ENCODE peak calls at places on chromosome X, in five cellular contexts. One of them, this sample, is unnamed.

GRCh38 chrX:24153796-24154189 is 4.3 kb downstream of the ZFX start:
- DNase-seq in adrenal gland: no peak
- DNase-seq in hepatocyte: no peak
- DNase-seq in right atrium auricular region: no peak
- DNase-seq in right lobe of liver: no peak
- DNase-seq in this sample: no peak

GRCh38 chrX:120269379-120270035 is 18.9 kb downstream of the ZBTB33 start:
- DNase-seq in adrenal gland: no peak
- DNase-seq in hepatocyte: no peak
- DNase-seq in right atrium auricular region: no peak
- DNase-seq in right lobe of liver: no peak
- DNase-seq in this sample: peak

GRCh38 chrX:37993857-37994619 is 12.3 kb upstream of the SYTL5 start:
- DNase-seq in adrenal gland: no peak
- DNase-seq in hepatocyte: peak
- DNase-seq in right atrium auricular region: no peak
- DNase-seq in right lobe of liver: no peak
- DNase-seq in this sample: no peak

GRCh38 chrX:30971761-30972603 is 82.9 kb upstream of the TAB3 start:
- DNase-seq in adrenal gland: peak
- DNase-seq in hepatocyte: peak
- DNase-seq in right atrium auricular region: no peak
- DNase-seq in right lobe of liver: no peak
- DNase-seq in this sample: peak

GRCh38 chrX:11341274-11342256 is 48.4 kb downstream of the AMELX start:
- DNase-seq in adrenal gland: peak
- DNase-seq in hepatocyte: peak
- DNase-seq in right atrium auricular region: peak
- DNase-seq in right lobe of liver: peak
- DNase-seq in this sample: peak

GRCh38 chrX:44344687-44345086 is 1.2 kb upstream of the EFHC2 start:
- DNase-seq in adrenal gland: no peak
- DNase-seq in hepatocyte: no peak
- DNase-seq in right atrium auricular region: no peak
- DNase-seq in right lobe of liver: no peak
- DNase-seq in this sample: no peak

GRCh38 chrX:136457303-136457917 is 30.3 kb upstream of the BRS3 start:
- DNase-seq in adrenal gland: no peak
- DNase-seq in hepatocyte: no peak
- DNase-seq in right atrium auricular region: no peak
- DNase-seq in right lobe of liver: no peak
- DNase-seq in this sample: no peak

GRCh38 chrX:71053217-71053621 is 14.9 kb downstream of the SNX12 start:
- DNase-seq in adrenal gland: no peak
- DNase-seq in hepatocyte: peak
- DNase-seq in right atrium auricular region: no peak
- DNase-seq in right lobe of liver: no peak
- DNase-seq in this sample: no peak

GRCh38 chrX:69231903-69232302 is 66.7 kb upstream of the PJA1 start:
- DNase-seq in adrenal gland: no peak
- DNase-seq in hepatocyte: no peak
- DNase-seq in right atrium auricular region: no peak
- DNase-seq in right lobe of liver: no peak
- DNase-seq in this sample: no peak

GRCh38 chrX:153598541-153599191 is at the start of gene CCNQ:
- DNase-seq in adrenal gland: no peak
- DNase-seq in hepatocyte: peak
- DNase-seq in right atrium auricular region: no peak
- DNase-seq in right lobe of liver: peak
- DNase-seq in this sample: peak

GRCh38 chrX:148609766-148610698 is 109.6 kb downstream of the AFF2 start:
- DNase-seq in adrenal gland: no peak
- DNase-seq in hepatocyte: peak
- DNase-seq in right atrium auricular region: no peak
- DNase-seq in right lobe of liver: no peak
- DNase-seq in this sample: no peak

GRCh38 chrX:7139202-7140081 is 8.1 kb upstream of the STS start:
- DNase-seq in adrenal gland: no peak
- DNase-seq in hepatocyte: no peak
- DNase-seq in right atrium auricular region: no peak
- DNase-seq in right lobe of liver: no peak
- DNase-seq in this sample: peak

GRCh38 chrX:19740744-19741143 is 146.7 kb downstream of the SH3KBP1 start:
- DNase-seq in adrenal gland: no peak
- DNase-seq in hepatocyte: peak
- DNase-seq in right atrium auricular region: no peak
- DNase-seq in right lobe of liver: no peak
- DNase-seq in this sample: no peak

GRCh38 chrX:10010686-10011085 is 43.5 kb downstream of the CLDN34 start:
- DNase-seq in adrenal gland: no peak
- DNase-seq in hepatocyte: no peak
- DNase-seq in right atrium auricular region: no peak
- DNase-seq in right lobe of liver: no peak
- DNase-seq in this sample: no peak

GRCh38 chrX:102339312-102340298 is 92.6 kb downstream of the NXF2 start:
- DNase-seq in adrenal gland: no peak
- DNase-seq in hepatocyte: no peak
- DNase-seq in right atrium auricular region: no peak
- DNase-seq in right lobe of liver: no peak
- DNase-seq in this sample: no peak

GRCh38 chrX:108001218-108001814 is 19.1 kb upstream of the TEX13B start:
- DNase-seq in adrenal gland: no peak
- DNase-seq in hepatocyte: peak
- DNase-seq in right atrium auricular region: no peak
- DNase-seq in right lobe of liver: no peak
- DNase-seq in this sample: no peak

GRCh38 chrX:133594156-133594555 is 178.9 kb upstream of the GPC4 start:
- DNase-seq in adrenal gland: no peak
- DNase-seq in hepatocyte: no peak
- DNase-seq in right atrium auricular region: no peak
- DNase-seq in right lobe of liver: no peak
- DNase-seq in this sample: no peak

GRCh38 chrX:43822015-43822414 is 60.2 kb downstream of the MAOB start:
- DNase-seq in adrenal gland: no peak
- DNase-seq in hepatocyte: no peak
- DNase-seq in right atrium auricular region: no peak
- DNase-seq in right lobe of liver: no peak
- DNase-seq in this sample: no peak

GRCh38 chrX:105116541-105116940 is 104.0 kb downstream of the TEX13A start:
- DNase-seq in adrenal gland: no peak
- DNase-seq in hepatocyte: no peak
- DNase-seq in right atrium auricular region: no peak
- DNase-seq in right lobe of liver: no peak
- DNase-seq in this sample: no peak

GRCh38 chrX:30530591-30530990 is 47.0 kb downstream of the TASL start:
- DNase-seq in adrenal gland: no peak
- DNase-seq in hepatocyte: no peak
- DNase-seq in right atrium auricular region: no peak
- DNase-seq in right lobe of liver: no peak
- DNase-seq in this sample: peak

GRCh38 chrX:108537005-108537404 is 97.4 kb downstream of the COL4A5 start:
- DNase-seq in adrenal gland: peak
- DNase-seq in hepatocyte: peak
- DNase-seq in right atrium auricular region: no peak
- DNase-seq in right lobe of liver: no peak
- DNase-seq in this sample: no peak

GRCh38 chrX:112545051-112545450 is 134.7 kb downstream of the LHFPL1 start:
- DNase-seq in adrenal gland: no peak
- DNase-seq in hepatocyte: peak
- DNase-seq in right atrium auricular region: no peak
- DNase-seq in right lobe of liver: no peak
- DNase-seq in this sample: no peak

GRCh38 chrX:150833454-150834056 is 64.9 kb downstream of the CD99L2 start:
- DNase-seq in adrenal gland: no peak
- DNase-seq in hepatocyte: no peak
- DNase-seq in right atrium auricular region: no peak
- DNase-seq in right lobe of liver: no peak
- DNase-seq in this sample: no peak

GRCh38 chrX:76184276-76184675 is 11.4 kb downstream of the PBDC1 start:
- DNase-seq in adrenal gland: no peak
- DNase-seq in hepatocyte: no peak
- DNase-seq in right atrium auricular region: no peak
- DNase-seq in right lobe of liver: no peak
- DNase-seq in this sample: no peak

GRCh38 chrX:16882188-16882587 is 12.0 kb upstream of the RBBP7 start:
- DNase-seq in adrenal gland: peak
- DNase-seq in hepatocyte: peak
- DNase-seq in right atrium auricular region: no peak
- DNase-seq in right lobe of liver: peak
- DNase-seq in this sample: peak

GRCh38 chrX:102599084-102599949 is at the start of gene ARMCX5:
- DNase-seq in adrenal gland: peak
- DNase-seq in hepatocyte: peak
- DNase-seq in right atrium auricular region: peak
- DNase-seq in right lobe of liver: peak
- DNase-seq in this sample: peak

GRCh38 chrX:10101269-10101668 is 55.5 kb upstream of the CLCN4 start:
- DNase-seq in adrenal gland: no peak
- DNase-seq in hepatocyte: no peak
- DNase-seq in right atrium auricular region: no peak
- DNase-seq in right lobe of liver: no peak
- DNase-seq in this sample: no peak

GRCh38 chrX:41384041-41384705 is 50.2 kb downstream of the DDX3X start:
- DNase-seq in adrenal gland: peak
- DNase-seq in hepatocyte: peak
- DNase-seq in right atrium auricular region: peak
- DNase-seq in right lobe of liver: peak
- DNase-seq in this sample: peak

GRCh38 chrX:11209798-11210197 is 83.4 kb upstream of the AMELX start:
- DNase-seq in adrenal gland: no peak
- DNase-seq in hepatocyte: no peak
- DNase-seq in right atrium auricular region: no peak
- DNase-seq in right lobe of liver: no peak
- DNase-seq in this sample: no peak

GRCh38 chrX:103155201-103155600 is 59.7 kb upstream of the BEX4 start:
- DNase-seq in adrenal gland: no peak
- DNase-seq in hepatocyte: no peak
- DNase-seq in right atrium auricular region: no peak
- DNase-seq in right lobe of liver: no peak
- DNase-seq in this sample: no peak

GRCh38 chrX:18377802-18378201 is 23.3 kb upstream of the SCML2 start:
- DNase-seq in adrenal gland: peak
- DNase-seq in hepatocyte: peak
- DNase-seq in right atrium auricular region: no peak
- DNase-seq in right lobe of liver: no peak
- DNase-seq in this sample: peak

GRCh38 chrX:65920620-65921019 is 119.3 kb downstream of the VSIG4 start:
- DNase-seq in adrenal gland: no peak
- DNase-seq in hepatocyte: no peak
- DNase-seq in right atrium auricular region: no peak
- DNase-seq in right lobe of liver: no peak
- DNase-seq in this sample: no peak

GRCh38 chrX:140087865-140088264 is 122.5 kb upstream of the CXorf66 start:
- DNase-seq in adrenal gland: no peak
- DNase-seq in hepatocyte: no peak
- DNase-seq in right atrium auricular region: no peak
- DNase-seq in right lobe of liver: no peak
- DNase-seq in this sample: no peak

GRCh38 chrX:140090800-140091275 is 125.5 kb upstream of the CXorf66 start:
- DNase-seq in adrenal gland: no peak
- DNase-seq in hepatocyte: no peak
- DNase-seq in right atrium auricular region: no peak
- DNase-seq in right lobe of liver: no peak
- DNase-seq in this sample: no peak

GRCh38 chrX:140091276-140091886 is 126.1 kb upstream of the CXorf66 start:
- DNase-seq in adrenal gland: peak
- DNase-seq in hepatocyte: peak
- DNase-seq in right atrium auricular region: no peak
- DNase-seq in right lobe of liver: peak
- DNase-seq in this sample: peak

GRCh38 chrX:140088438-140088837 is 123.1 kb upstream of the CXorf66 start:
- DNase-seq in adrenal gland: no peak
- DNase-seq in hepatocyte: no peak
- DNase-seq in right atrium auricular region: no peak
- DNase-seq in right lobe of liver: no peak
- DNase-seq in this sample: no peak

DNA sequence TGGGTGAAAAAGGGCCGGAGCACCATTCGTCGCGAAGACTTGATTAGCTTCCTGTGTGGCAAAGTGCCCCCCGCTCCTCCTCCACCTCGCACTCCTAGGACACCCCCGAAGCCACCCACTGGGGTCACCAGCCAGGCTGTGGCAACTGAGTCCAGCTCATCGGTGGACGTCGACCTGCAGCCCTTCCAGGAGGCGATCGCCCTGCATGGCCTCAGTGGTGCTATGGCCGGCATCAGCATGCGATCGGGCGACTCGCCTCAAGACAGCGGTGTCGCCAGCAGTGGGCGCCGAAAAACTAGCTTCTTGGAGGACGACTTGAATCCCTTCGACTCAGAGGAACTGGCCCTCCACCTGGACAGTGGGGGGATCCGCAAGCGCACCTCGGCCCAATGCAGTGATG is 126.8 kb upstream of the CXorf66 start:
- DNase-seq in adrenal gland: no peak
- DNase-seq in hepatocyte: no peak
- DNase-seq in right atrium auricular region: no peak
- DNase-seq in right lobe of liver: no peak
- DNase-seq in this sample: no peak
- H3K4me3 ChIP-seq in adrenal gland: no peak
- H3K4me3 ChIP-seq in hepatocyte: no peak
- H3K4me3 ChIP-seq in right atrium auricular region: no peak
- H3K4me3 ChIP-seq in right lobe of liver: no peak
- H3K4me3 ChIP-seq in this sample: no peak

GRCh38 chrX:97931586-97931985 is 1047.9 kb downstream of the RPA4 start:
- DNase-seq in adrenal gland: no peak
- DNase-seq in hepatocyte: no peak
- DNase-seq in right atrium auricular region: no peak
- DNase-seq in right lobe of liver: no peak
- DNase-seq in this sample: no peak
- H3K4me3 ChIP-seq in adrenal gland: no peak
- H3K4me3 ChIP-seq in hepatocyte: no peak
- H3K4me3 ChIP-seq in right atrium auricular region: no peak
- H3K4me3 ChIP-seq in right lobe of liver: no peak
- H3K4me3 ChIP-seq in this sample: no peak

DNA sequence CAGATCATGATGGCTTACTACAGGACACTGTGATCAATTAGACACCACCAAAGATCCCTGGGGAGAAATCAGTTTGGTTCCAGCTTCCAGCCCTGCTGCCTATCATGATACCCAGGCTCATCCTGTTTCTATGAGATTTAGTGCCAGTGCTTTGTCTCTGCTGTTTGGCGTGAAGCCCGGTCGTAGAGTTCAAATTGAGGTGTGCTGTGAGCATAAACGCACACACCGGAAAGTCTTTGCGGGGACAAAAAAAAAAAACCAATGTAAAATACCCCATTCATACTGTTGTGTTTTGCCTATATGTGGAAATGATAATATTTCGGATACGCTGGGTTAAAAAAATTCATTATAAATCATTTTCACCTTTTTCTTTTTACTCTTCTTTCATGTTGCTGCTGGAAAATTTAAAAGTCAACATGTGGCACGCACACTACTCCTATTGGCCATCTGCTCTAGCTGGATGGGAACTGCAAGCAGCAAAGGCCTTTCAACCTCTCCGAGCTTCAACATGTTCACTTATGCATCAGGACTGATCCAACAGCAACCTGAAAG is 611 bp upstream of the DKC1 start:
- DNase-seq in adrenal gland: peak
- DNase-seq in hepatocyte: no peak
- DNase-seq in right atrium auricular region: no peak
- DNase-seq in right lobe of liver: peak
- DNase-seq in this sample: no peak
- H3K4me3 ChIP-seq in adrenal gland: no peak
- H3K4me3 ChIP-seq in hepatocyte: peak
- H3K4me3 ChIP-seq in right atrium auricular region: peak
- H3K4me3 ChIP-seq in right lobe of liver: peak
- H3K4me3 ChIP-seq in this sample: peak

GRCh38 chrX:39619182-39620009 is 478.4 kb downstream of the BCOR start:
- DNase-seq in adrenal gland: no peak
- DNase-seq in hepatocyte: peak
- DNase-seq in right atrium auricular region: no peak
- DNase-seq in right lobe of liver: no peak
- DNase-seq in this sample: no peak
- H3K4me3 ChIP-seq in adrenal gland: no peak
- H3K4me3 ChIP-seq in hepatocyte: no peak
- H3K4me3 ChIP-seq in right atrium auricular region: no peak
- H3K4me3 ChIP-seq in right lobe of liver: no peak
- H3K4me3 ChIP-seq in this sample: no peak